ENCODE peak calls at places on chromosomes 5 and 9, in nine cellular contexts. One of them, this sample, is unnamed. For H3K36me3, the result is how much of the 10 kb centered on the place peaks cover.

GRCh38 chr9:6584881-6585597 is 60.5 kb downstream of the GLDC start:
- DNase-seq in GM23248: peak
- DNase-seq in adipocyte: peak
- DNase-seq in BE2C: no peak
- DNase-seq in psoas muscle: no peak
- DNase-seq in mucosa of descending colon: no peak
- DNase-seq in HepG2: peak
- DNase-seq in body of pancreas: no peak
- DNase-seq in CD8-positive, alpha-beta T cell: no peak
- DNase-seq in this sample: peak

GRCh38 chr5:69364414-69364813 is 4.9 kb downstream of the AK6 start:
- DNase-seq in GM23248: peak
- DNase-seq in adipocyte: peak
- DNase-seq in BE2C: no peak
- DNase-seq in psoas muscle: no peak
- DNase-seq in mucosa of descending colon: no peak
- DNase-seq in HepG2: peak
- DNase-seq in body of pancreas: no peak
- DNase-seq in CD8-positive, alpha-beta T cell: no peak
- DNase-seq in this sample: no peak

GRCh38 chr9:122180633-122181032 is 20.9 kb downstream of the MORN5 start:
- DNase-seq in GM23248: peak
- DNase-seq in adipocyte: peak
- DNase-seq in BE2C: peak
- DNase-seq in psoas muscle: no peak
- DNase-seq in mucosa of descending colon: no peak
- DNase-seq in HepG2: peak
- DNase-seq in body of pancreas: no peak
- DNase-seq in CD8-positive, alpha-beta T cell: no peak
- DNase-seq in this sample: no peak

GRCh38 chr9:15374825-15375224 is 47.9 kb upstream of the SNAPC3 start:
- DNase-seq in GM23248: no peak
- DNase-seq in adipocyte: no peak
- DNase-seq in BE2C: no peak
- DNase-seq in psoas muscle: no peak
- DNase-seq in mucosa of descending colon: no peak
- DNase-seq in HepG2: no peak
- DNase-seq in body of pancreas: no peak
- DNase-seq in CD8-positive, alpha-beta T cell: no peak
- DNase-seq in this sample: no peak

GRCh38 chr5:137761020-137761516 is 6.9 kb upstream of the HNRNPA0 start:
- DNase-seq in GM23248: peak
- DNase-seq in adipocyte: peak
- DNase-seq in BE2C: no peak
- DNase-seq in psoas muscle: no peak
- DNase-seq in mucosa of descending colon: no peak
- DNase-seq in HepG2: peak
- DNase-seq in body of pancreas: no peak
- DNase-seq in CD8-positive, alpha-beta T cell: no peak
- DNase-seq in this sample: no peak

GRCh38 chr5:124511791-124512190 is 234.6 kb downstream of the ZNF608 start:
- DNase-seq in GM23248: peak
- DNase-seq in adipocyte: no peak
- DNase-seq in BE2C: no peak
- DNase-seq in psoas muscle: no peak
- DNase-seq in mucosa of descending colon: no peak
- DNase-seq in HepG2: no peak
- DNase-seq in body of pancreas: no peak
- DNase-seq in CD8-positive, alpha-beta T cell: no peak
- DNase-seq in this sample: no peak

GRCh38 chr5:117881426-117882230 is 1106.7 kb downstream of the DTWD2 start:
- DNase-seq in GM23248: no peak
- DNase-seq in adipocyte: no peak
- DNase-seq in BE2C: no peak
- DNase-seq in psoas muscle: no peak
- DNase-seq in mucosa of descending colon: no peak
- DNase-seq in HepG2: no peak
- DNase-seq in body of pancreas: no peak
- DNase-seq in CD8-positive, alpha-beta T cell: no peak
- DNase-seq in this sample: no peak

GRCh38 chr5:175129121-175129520 is 314.9 kb downstream of the DRD1 start:
- DNase-seq in GM23248: no peak
- DNase-seq in adipocyte: no peak
- DNase-seq in BE2C: no peak
- DNase-seq in psoas muscle: no peak
- DNase-seq in mucosa of descending colon: no peak
- DNase-seq in HepG2: no peak
- DNase-seq in body of pancreas: no peak
- DNase-seq in CD8-positive, alpha-beta T cell: no peak
- DNase-seq in this sample: no peak

GRCh38 chr9:128118971-128119665 is 8.4 kb downstream of the PTGES2 start:
- DNase-seq in GM23248: no peak
- DNase-seq in adipocyte: no peak
- DNase-seq in BE2C: peak
- DNase-seq in psoas muscle: peak
- DNase-seq in mucosa of descending colon: no peak
- DNase-seq in HepG2: no peak
- DNase-seq in body of pancreas: peak
- DNase-seq in CD8-positive, alpha-beta T cell: no peak
- DNase-seq in this sample: no peak

GRCh38 chr5:15533124-15533893 is 33.3 kb downstream of the FBXL7 start:
- DNase-seq in GM23248: peak
- DNase-seq in adipocyte: peak
- DNase-seq in BE2C: no peak
- DNase-seq in psoas muscle: no peak
- DNase-seq in mucosa of descending colon: no peak
- DNase-seq in HepG2: no peak
- DNase-seq in body of pancreas: no peak
- DNase-seq in CD8-positive, alpha-beta T cell: no peak
- DNase-seq in this sample: no peak

GRCh38 chr9:37921546-37922300 is 17.8 kb upstream of the SLC25A51 start:
- DNase-seq in GM23248: no peak
- DNase-seq in adipocyte: no peak
- DNase-seq in BE2C: no peak
- DNase-seq in psoas muscle: no peak
- DNase-seq in mucosa of descending colon: no peak
- DNase-seq in HepG2: no peak
- DNase-seq in body of pancreas: peak
- DNase-seq in CD8-positive, alpha-beta T cell: no peak
- DNase-seq in this sample: no peak

GRCh38 chr5:7420506-7421280 is 24.8 kb downstream of the ADCY2 start:
- DNase-seq in GM23248: no peak
- DNase-seq in adipocyte: no peak
- DNase-seq in BE2C: no peak
- DNase-seq in psoas muscle: no peak
- DNase-seq in mucosa of descending colon: no peak
- DNase-seq in HepG2: no peak
- DNase-seq in body of pancreas: no peak
- DNase-seq in CD8-positive, alpha-beta T cell: no peak
- DNase-seq in this sample: no peak

GRCh38 chr5:89407053-89407452 is 524.1 kb upstream of the MEF2C start:
- DNase-seq in GM23248: no peak
- DNase-seq in adipocyte: no peak
- DNase-seq in BE2C: no peak
- DNase-seq in psoas muscle: no peak
- DNase-seq in mucosa of descending colon: no peak
- DNase-seq in HepG2: no peak
- DNase-seq in body of pancreas: no peak
- DNase-seq in CD8-positive, alpha-beta T cell: no peak
- DNase-seq in this sample: no peak

GRCh38 chr5:73633060-73633459 is 7.1 kb downstream of the ARHGEF28 start:
- DNase-seq in GM23248: no peak
- DNase-seq in adipocyte: no peak
- DNase-seq in BE2C: no peak
- DNase-seq in psoas muscle: no peak
- DNase-seq in mucosa of descending colon: no peak
- DNase-seq in HepG2: no peak
- DNase-seq in body of pancreas: no peak
- DNase-seq in CD8-positive, alpha-beta T cell: no peak
- DNase-seq in this sample: no peak

GRCh38 chr5:127805448-127805847 is 102.3 kb downstream of the CCDC192 start:
- DNase-seq in GM23248: no peak
- DNase-seq in adipocyte: no peak
- DNase-seq in BE2C: no peak
- DNase-seq in psoas muscle: no peak
- DNase-seq in mucosa of descending colon: no peak
- DNase-seq in HepG2: no peak
- DNase-seq in body of pancreas: no peak
- DNase-seq in CD8-positive, alpha-beta T cell: no peak
- DNase-seq in this sample: no peak

GRCh38 chr5:231661-232060 is 13.5 kb downstream of the SDHA start:
- DNase-seq in GM23248: no peak
- DNase-seq in adipocyte: no peak
- DNase-seq in BE2C: no peak
- DNase-seq in psoas muscle: no peak
- DNase-seq in mucosa of descending colon: no peak
- DNase-seq in HepG2: no peak
- DNase-seq in body of pancreas: no peak
- DNase-seq in CD8-positive, alpha-beta T cell: no peak
- DNase-seq in this sample: no peak
- H3K36me3 ChIP-seq in GM23248: under half
- H3K36me3 ChIP-seq in adipocyte: half or more
- H3K36me3 ChIP-seq in BE2C: under half
- H3K36me3 ChIP-seq in psoas muscle: under half
- H3K36me3 ChIP-seq in mucosa of descending colon: under half
- H3K36me3 ChIP-seq in HepG2: under half
- H3K36me3 ChIP-seq in body of pancreas: under half
- H3K36me3 ChIP-seq in CD8-positive, alpha-beta T cell: half or more
- H3K36me3 ChIP-seq in this sample: under half

DNA sequence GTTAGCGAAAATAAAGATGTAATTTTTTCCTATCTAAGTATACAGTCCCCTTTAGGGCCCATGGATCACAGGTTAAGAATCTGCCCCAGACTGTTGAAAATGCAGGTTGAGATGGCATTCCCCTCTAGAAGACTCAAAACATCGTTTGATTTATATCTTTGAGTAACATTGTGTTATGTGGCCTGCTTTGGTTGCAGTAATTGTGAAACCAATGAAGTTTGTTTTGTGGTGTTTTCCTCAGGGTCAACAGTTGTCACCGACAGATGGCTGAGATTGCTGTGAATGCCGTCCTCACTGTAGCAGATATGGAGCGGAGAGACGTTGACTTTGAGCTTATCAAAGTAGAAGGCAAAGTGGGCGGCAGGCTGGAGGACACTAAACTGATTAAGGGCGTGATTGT is 7.8 kb downstream of the CCT5 start:
- DNase-seq in GM23248: no peak
- DNase-seq in adipocyte: no peak
- DNase-seq in BE2C: no peak
- DNase-seq in psoas muscle: no peak
- DNase-seq in mucosa of descending colon: no peak
- DNase-seq in HepG2: no peak
- DNase-seq in body of pancreas: no peak
- DNase-seq in CD8-positive, alpha-beta T cell: no peak
- DNase-seq in this sample: no peak
- H3K36me3 ChIP-seq in GM23248: half or more
- H3K36me3 ChIP-seq in adipocyte: half or more
- H3K36me3 ChIP-seq in BE2C: half or more
- H3K36me3 ChIP-seq in psoas muscle: under half
- H3K36me3 ChIP-seq in mucosa of descending colon: under half
- H3K36me3 ChIP-seq in HepG2: under half
- H3K36me3 ChIP-seq in body of pancreas: under half
- H3K36me3 ChIP-seq in CD8-positive, alpha-beta T cell: half or more
- H3K36me3 ChIP-seq in this sample: half or more

DNA sequence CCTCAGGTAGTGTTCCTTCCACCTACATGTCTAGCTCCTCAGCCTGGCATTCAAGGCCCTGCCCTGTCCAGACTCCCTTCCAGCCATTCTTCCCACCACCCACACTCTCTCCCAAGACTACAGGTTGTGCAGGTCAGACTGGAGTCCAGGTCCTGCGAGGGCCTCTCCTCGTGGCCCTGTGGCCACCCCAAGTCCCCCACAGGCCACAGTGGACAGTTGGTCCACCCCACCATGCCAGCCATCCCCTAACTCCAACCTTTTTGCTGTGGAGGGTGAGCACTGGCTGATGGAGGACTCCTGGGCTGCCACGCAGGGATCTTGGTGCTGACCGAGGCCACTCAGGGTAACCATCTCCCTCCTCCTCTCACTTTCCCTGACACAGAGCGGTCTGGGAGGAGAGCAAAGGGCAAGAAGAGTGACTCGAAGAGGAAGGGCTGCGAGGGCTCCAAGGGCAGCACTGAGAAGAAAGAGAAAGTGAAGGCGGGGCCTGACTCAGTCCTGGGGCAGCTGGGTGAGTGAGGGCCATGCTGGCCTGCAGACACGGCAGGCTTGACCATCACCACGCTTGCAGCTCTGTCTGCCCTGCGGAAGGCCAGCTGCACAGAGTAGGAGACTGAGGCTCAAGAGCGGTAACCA is 51.0 kb downstream of the JADE2 start:
- DNase-seq in GM23248: no peak
- DNase-seq in adipocyte: no peak
- DNase-seq in BE2C: no peak
- DNase-seq in psoas muscle: peak
- DNase-seq in mucosa of descending colon: no peak
- DNase-seq in HepG2: no peak
- DNase-seq in body of pancreas: no peak
- DNase-seq in CD8-positive, alpha-beta T cell: no peak
- DNase-seq in this sample: no peak
- H3K36me3 ChIP-seq in GM23248: under half
- H3K36me3 ChIP-seq in adipocyte: half or more
- H3K36me3 ChIP-seq in BE2C: under half
- H3K36me3 ChIP-seq in psoas muscle: under half
- H3K36me3 ChIP-seq in mucosa of descending colon: under half
- H3K36me3 ChIP-seq in HepG2: under half
- H3K36me3 ChIP-seq in body of pancreas: under half
- H3K36me3 ChIP-seq in CD8-positive, alpha-beta T cell: half or more
- H3K36me3 ChIP-seq in this sample: half or more

GRCh38 chr9:71271602-71272001 is 150.2 kb upstream of the TRPM3 start:
- DNase-seq in GM23248: no peak
- DNase-seq in adipocyte: no peak
- DNase-seq in BE2C: no peak
- DNase-seq in psoas muscle: no peak
- DNase-seq in mucosa of descending colon: no peak
- DNase-seq in HepG2: no peak
- DNase-seq in body of pancreas: no peak
- DNase-seq in CD8-positive, alpha-beta T cell: no peak
- DNase-seq in this sample: no peak

GRCh38 chr9:71268871-71269640 is 147.6 kb upstream of the TRPM3 start:
- DNase-seq in GM23248: no peak
- DNase-seq in adipocyte: no peak
- DNase-seq in BE2C: no peak
- DNase-seq in psoas muscle: no peak
- DNase-seq in mucosa of descending colon: no peak
- DNase-seq in HepG2: no peak
- DNase-seq in body of pancreas: no peak
- DNase-seq in CD8-positive, alpha-beta T cell: no peak
- DNase-seq in this sample: no peak

GRCh38 chr9:71270554-71270953 is 149.1 kb upstream of the TRPM3 start:
- DNase-seq in GM23248: peak
- DNase-seq in adipocyte: no peak
- DNase-seq in BE2C: no peak
- DNase-seq in psoas muscle: no peak
- DNase-seq in mucosa of descending colon: no peak
- DNase-seq in HepG2: no peak
- DNase-seq in body of pancreas: no peak
- DNase-seq in CD8-positive, alpha-beta T cell: no peak
- DNase-seq in this sample: no peak

GRCh38 chr9:71269859-71270258 is 148.4 kb upstream of the TRPM3 start:
- DNase-seq in GM23248: no peak
- DNase-seq in adipocyte: no peak
- DNase-seq in BE2C: no peak
- DNase-seq in psoas muscle: no peak
- DNase-seq in mucosa of descending colon: no peak
- DNase-seq in HepG2: no peak
- DNase-seq in body of pancreas: no peak
- DNase-seq in CD8-positive, alpha-beta T cell: no peak
- DNase-seq in this sample: no peak

GRCh38 chr9:71273613-71274012 is 152.2 kb upstream of the TRPM3 start:
- DNase-seq in GM23248: no peak
- DNase-seq in adipocyte: no peak
- DNase-seq in BE2C: no peak
- DNase-seq in psoas muscle: no peak
- DNase-seq in mucosa of descending colon: no peak
- DNase-seq in HepG2: peak
- DNase-seq in body of pancreas: no peak
- DNase-seq in CD8-positive, alpha-beta T cell: no peak
- DNase-seq in this sample: no peak
- H3K36me3 ChIP-seq in GM23248: under half
- H3K36me3 ChIP-seq in adipocyte: under half
- H3K36me3 ChIP-seq in BE2C: under half
- H3K36me3 ChIP-seq in psoas muscle: under half
- H3K36me3 ChIP-seq in mucosa of descending colon: under half
- H3K36me3 ChIP-seq in HepG2: under half
- H3K36me3 ChIP-seq in body of pancreas: under half
- H3K36me3 ChIP-seq in CD8-positive, alpha-beta T cell: under half
- H3K36me3 ChIP-seq in this sample: under half